ENCODE peak calls at places on chromosome 22, in seven cellular contexts. Z is suprapubic skin; Y is RWPE1; D is activated T-helper 1 cell treated with anti-CD3 and anti-CD28 coated beads, Interleukin-12 subunit alpha, Interleukin-12 subunit beta, Interleukin-2, Interleukin-4 antibody, amounts not matched to agents 30 ng/mL and 10 ng/mL and 1 ng/mL, durations not matched to agents 14 hours and 24 hours and 36 hours; B is HCEC 1CT; K is stimulated activated CD8-positive, alpha-beta memory T cell treated with anti-CD3 and anti-CD28 coated beads, Interleukin-4, amount 100 ng/mL, for 4 hours; E is stimulated activated CD4-positive, alpha-beta T cell treated with anti-CD3 and anti-CD28 coated beads, Interleukin-1b, Interleukin-23, amount 100 ng/mL, for 48 hours. M is an unnamed sample.

GRCh38 chr22:26990503-26991189 is 333.3 kb downstream of the MIAT start:
- DNase-seq in K (no peak), B (no peak), Y (no peak), E (no peak), D (no peak), Z (no peak), M (no peak)

GRCh38 chr22:27730649-27731433 is 70.7 kb downstream of the MN1 start:
- DNase-seq in Z (peak; percentile 38), E (no peak), Y (no peak), D (no peak), B (no peak), K (no peak), M (no peak)

GRCh38 chr22:47292546-47293320 is 530.3 kb downstream of the TBC1D22A start:
- DNase-seq in D (no peak), B (no peak), K (no peak), E (no peak), Z (no peak), Y (no peak), M (no peak)

GRCh38 chr22:49668402-49668801 is 159.3 kb downstream of the BRD1 start:
- DNase-seq in Y (no peak), D (no peak), Z (no peak), B (no peak), K (no peak), E (no peak), M (no peak)

GRCh38 chr22:22882033-22882717 is 5.4 kb upstream of the IGLL5 start:
- DNase-seq in Z (no peak), E (no peak), K (no peak), B (no peak), D (no peak), Y (no peak), M (no peak)

GRCh38 chr22:19430890-19431541 is 517 bp downstream of the HIRA start:
- DNase-seq in E (no peak), D (peak; percentile 10), Z (peak; percentile 76), B (no peak), Y (no peak), K (no peak), M (no peak)

GRCh38 chr22:49767355-49768062 is 60.2 kb downstream of the BRD1 start:
- DNase-seq in Y (no peak), Z (no peak), D (peak; percentile 28), K (no peak), E (no peak), B (peak; percentile 30), M (no peak)

GRCh38 chr22:20979243-20979809 is 2.8 kb upstream of the LZTR1 start:
- DNase-seq in B (no peak), Z (no peak), E (peak; percentile 84), D (peak; percentile 52), Y (no peak), K (peak; percentile 46), M (no peak)

GRCh38 chr22:17915188-17915587 is 109.2 kb downstream of the MICAL3 start:
- DNase-seq in K (no peak), B (no peak), D (no peak), Y (no peak), Z (no peak), E (no peak), M (no peak)

GRCh38 chr22:26259510-26259909 is 90.2 kb downstream of the SEZ6L start:
- DNase-seq in B (no peak), D (no peak), Y (peak; percentile 16), E (no peak), K (no peak), Z (no peak), M (no peak)

GRCh38 chr22:26660961-26661578 is 3.7 kb downstream of the MIAT start:
- DNase-seq in D (no peak), E (no peak), B (no peak), Y (no peak), K (no peak), Z (no peak), M (no peak)

GRCh38 chr22:23000657-23001439 is 69.5 kb upstream of the GNAZ start:
- DNase-seq in Z (no peak), D (no peak), B (no peak), Y (no peak), E (no peak), K (no peak), M (no peak)

GRCh38 chr22:30569674-30570202 is 4.7 kb downstream of the GAL3ST1 start:
- DNase-seq in Y (no peak), D (no peak), E (no peak), K (no peak), Z (no peak), B (no peak), M (no peak)

GRCh38 chr22:24517446-24517845 is 22.3 kb downstream of the UPB1 start:
- DNase-seq in B (no peak), K (no peak), E (no peak), D (no peak), Y (no peak), Z (no peak), M (no peak)

GRCh38 chr22:50186181-50186731 is 543 bp downstream of the TRABD start:
- DNase-seq in E (no peak), B (no peak), K (no peak), Z (no peak), Y (no peak), D (no peak), M (no peak)

GRCh38 chr22:35177811-35178210 is 79.5 kb upstream of the HMGXB4 start:
- DNase-seq in Y (no peak), Z (no peak), D (no peak), K (no peak), E (no peak), B (no peak), M (no peak)

GRCh38 chr22:36352775-36353507 is 34.8 kb downstream of the MYH9 start:
- DNase-seq in B (peak; percentile 78), K (no peak), Y (no peak), D (no peak), Z (no peak), E (peak; percentile 50), M (no peak)

GRCh38 chr22:31089101-31090100 is 8.3 kb downstream of the SMTN start:
- DNase-seq in Y (no peak), Z (no peak), D (no peak), B (peak; percentile 30), K (no peak), E (peak; percentile 24), M (no peak)

GRCh38 chr22:39546889-39547586 is 14.5 kb upstream of the RPS19BP1 start:
- DNase-seq in E (no peak), Z (no peak), Y (no peak), D (no peak), K (no peak), B (peak; percentile 66), M (no peak)

GRCh38 chr22:28808716-28809355 is 8.5 kb upstream of the XBP1 start:
- DNase-seq in K (no peak), B (no peak), Y (no peak), E (no peak), Z (no peak), D (no peak), M (no peak)